ENCODE peak calls at places on chromosome 5, in ten cellular contexts. One of them, this sample, is unnamed. For H3K36me3, the result is how much of the 10 kb centered on the place peaks cover.

GRCh38 chr5:129670944-129671343 is 77.0 kb upstream of the MINAR2 start:
- DNase-seq in HCT116: no peak
- DNase-seq in SJSA1: no peak
- DNase-seq in mesendoderm: peak
- DNase-seq in gastrocnemius medialis: no peak
- DNase-seq in tibial artery: no peak
- DNase-seq in neuronal stem cell: no peak
- DNase-seq in naive thymus-derived CD4-positive, alpha-beta T cell: no peak
- DNase-seq in PC-3: peak
- DNase-seq in CD8-positive, alpha-beta T cell: no peak
- DNase-seq in this sample: no peak

GRCh38 chr5:122965111-122965510 is 71.4 kb downstream of the PPIC start:
- DNase-seq in mesendoderm: no peak
- DNase-seq in gastrocnemius medialis: no peak
- DNase-seq in naive thymus-derived CD4-positive, alpha-beta T cell: no peak
- DNase-seq in CD8-positive, alpha-beta T cell: no peak
- DNase-seq in HCT116: no peak
- DNase-seq in tibial artery: no peak
- DNase-seq in neuronal stem cell: no peak
- DNase-seq in SJSA1: no peak
- DNase-seq in PC-3: no peak
- DNase-seq in this sample: no peak

GRCh38 chr5:66828046-66828550 is 231.9 kb downstream of the MAST4 start:
- DNase-seq in SJSA1: no peak
- DNase-seq in mesendoderm: peak
- DNase-seq in CD8-positive, alpha-beta T cell: no peak
- DNase-seq in PC-3: no peak
- DNase-seq in HCT116: no peak
- DNase-seq in naive thymus-derived CD4-positive, alpha-beta T cell: no peak
- DNase-seq in gastrocnemius medialis: no peak
- DNase-seq in neuronal stem cell: peak
- DNase-seq in tibial artery: no peak
- DNase-seq in this sample: no peak

GRCh38 chr5:14141764-14142163 is 1.4 kb upstream of the TRIO start:
- DNase-seq in SJSA1: no peak
- DNase-seq in HCT116: no peak
- DNase-seq in naive thymus-derived CD4-positive, alpha-beta T cell: no peak
- DNase-seq in PC-3: no peak
- DNase-seq in gastrocnemius medialis: no peak
- DNase-seq in tibial artery: no peak
- DNase-seq in mesendoderm: no peak
- DNase-seq in CD8-positive, alpha-beta T cell: no peak
- DNase-seq in neuronal stem cell: no peak
- DNase-seq in this sample: no peak

GRCh38 chr5:67350185-67350584 is 153.6 kb upstream of the CD180 start:
- DNase-seq in PC-3: no peak
- DNase-seq in gastrocnemius medialis: peak
- DNase-seq in tibial artery: no peak
- DNase-seq in CD8-positive, alpha-beta T cell: no peak
- DNase-seq in HCT116: no peak
- DNase-seq in mesendoderm: no peak
- DNase-seq in neuronal stem cell: no peak
- DNase-seq in naive thymus-derived CD4-positive, alpha-beta T cell: no peak
- DNase-seq in SJSA1: no peak
- DNase-seq in this sample: no peak

GRCh38 chr5:34682926-34683623 is 26.9 kb downstream of the RAI14 start:
- DNase-seq in tibial artery: no peak
- DNase-seq in HCT116: peak
- DNase-seq in PC-3: peak
- DNase-seq in naive thymus-derived CD4-positive, alpha-beta T cell: no peak
- DNase-seq in SJSA1: peak
- DNase-seq in gastrocnemius medialis: no peak
- DNase-seq in mesendoderm: no peak
- DNase-seq in neuronal stem cell: no peak
- DNase-seq in CD8-positive, alpha-beta T cell: no peak
- DNase-seq in this sample: no peak

GRCh38 chr5:163245584-163245983 is 191.8 kb upstream of the CCNG1 start:
- DNase-seq in mesendoderm: peak
- DNase-seq in SJSA1: no peak
- DNase-seq in PC-3: no peak
- DNase-seq in tibial artery: no peak
- DNase-seq in gastrocnemius medialis: no peak
- DNase-seq in neuronal stem cell: no peak
- DNase-seq in CD8-positive, alpha-beta T cell: no peak
- DNase-seq in HCT116: no peak
- DNase-seq in naive thymus-derived CD4-positive, alpha-beta T cell: no peak
- DNase-seq in this sample: no peak

GRCh38 chr5:33472805-33473409 is 32.1 kb downstream of the TARS1 start:
- DNase-seq in HCT116: no peak
- DNase-seq in neuronal stem cell: no peak
- DNase-seq in SJSA1: no peak
- DNase-seq in mesendoderm: peak
- DNase-seq in naive thymus-derived CD4-positive, alpha-beta T cell: no peak
- DNase-seq in tibial artery: no peak
- DNase-seq in PC-3: no peak
- DNase-seq in CD8-positive, alpha-beta T cell: no peak
- DNase-seq in gastrocnemius medialis: no peak
- DNase-seq in this sample: no peak

GRCh38 chr5:103896593-103896992 is 334.0 kb upstream of the NUDT12 start:
- DNase-seq in gastrocnemius medialis: no peak
- DNase-seq in SJSA1: no peak
- DNase-seq in tibial artery: no peak
- DNase-seq in CD8-positive, alpha-beta T cell: no peak
- DNase-seq in naive thymus-derived CD4-positive, alpha-beta T cell: no peak
- DNase-seq in mesendoderm: no peak
- DNase-seq in neuronal stem cell: no peak
- DNase-seq in PC-3: no peak
- DNase-seq in HCT116: no peak
- DNase-seq in this sample: no peak

GRCh38 chr5:134545070-134545868 is 19.8 kb downstream of the JADE2 start:
- DNase-seq in neuronal stem cell: no peak
- DNase-seq in CD8-positive, alpha-beta T cell: peak
- DNase-seq in PC-3: no peak
- DNase-seq in mesendoderm: no peak
- DNase-seq in gastrocnemius medialis: peak
- DNase-seq in HCT116: no peak
- DNase-seq in tibial artery: peak
- DNase-seq in naive thymus-derived CD4-positive, alpha-beta T cell: peak
- DNase-seq in SJSA1: no peak
- DNase-seq in this sample: no peak

GRCh38 chr5:65876496-65876895 is 49.9 kb upstream of the ERBIN start:
- DNase-seq in SJSA1: no peak
- DNase-seq in mesendoderm: no peak
- DNase-seq in naive thymus-derived CD4-positive, alpha-beta T cell: no peak
- DNase-seq in CD8-positive, alpha-beta T cell: no peak
- DNase-seq in tibial artery: no peak
- DNase-seq in gastrocnemius medialis: no peak
- DNase-seq in HCT116: no peak
- DNase-seq in neuronal stem cell: no peak
- DNase-seq in PC-3: no peak
- DNase-seq in this sample: no peak

GRCh38 chr5:124906339-124907097 is 160.1 kb upstream of the ZNF608 start:
- DNase-seq in gastrocnemius medialis: peak
- DNase-seq in SJSA1: no peak
- DNase-seq in tibial artery: peak
- DNase-seq in PC-3: peak
- DNase-seq in mesendoderm: peak
- DNase-seq in neuronal stem cell: no peak
- DNase-seq in naive thymus-derived CD4-positive, alpha-beta T cell: no peak
- DNase-seq in CD8-positive, alpha-beta T cell: no peak
- DNase-seq in HCT116: no peak
- DNase-seq in this sample: peak
- H3K4me3 ChIP-seq in gastrocnemius medialis: no peak
- H3K4me3 ChIP-seq in SJSA1: no peak
- H3K4me3 ChIP-seq in tibial artery: no peak
- H3K4me3 ChIP-seq in PC-3: no peak
- H3K4me3 ChIP-seq in mesendoderm: no peak
- H3K4me3 ChIP-seq in neuronal stem cell: no peak
- H3K4me3 ChIP-seq in naive thymus-derived CD4-positive, alpha-beta T cell: no peak
- H3K4me3 ChIP-seq in CD8-positive, alpha-beta T cell: no peak
- H3K4me3 ChIP-seq in HCT116: no peak
- H3K4me3 ChIP-seq in this sample: no peak

GRCh38 chr5:73152411-73153388 is 20.3 kb upstream of the TMEM174 start:
- DNase-seq in SJSA1: no peak
- DNase-seq in mesendoderm: peak
- DNase-seq in PC-3: peak
- DNase-seq in gastrocnemius medialis: no peak
- DNase-seq in tibial artery: no peak
- DNase-seq in neuronal stem cell: no peak
- DNase-seq in naive thymus-derived CD4-positive, alpha-beta T cell: no peak
- DNase-seq in CD8-positive, alpha-beta T cell: no peak
- DNase-seq in HCT116: peak
- DNase-seq in this sample: peak
- H3K36me3 ChIP-seq in SJSA1: under half
- H3K36me3 ChIP-seq in mesendoderm: under half
- H3K36me3 ChIP-seq in PC-3: under half
- H3K36me3 ChIP-seq in gastrocnemius medialis: under half
- H3K36me3 ChIP-seq in tibial artery: under half
- H3K36me3 ChIP-seq in neuronal stem cell: under half
- H3K36me3 ChIP-seq in naive thymus-derived CD4-positive, alpha-beta T cell: under half
- H3K36me3 ChIP-seq in CD8-positive, alpha-beta T cell: under half
- H3K36me3 ChIP-seq in HCT116: under half
- H3K36me3 ChIP-seq in this sample: under half

DNA sequence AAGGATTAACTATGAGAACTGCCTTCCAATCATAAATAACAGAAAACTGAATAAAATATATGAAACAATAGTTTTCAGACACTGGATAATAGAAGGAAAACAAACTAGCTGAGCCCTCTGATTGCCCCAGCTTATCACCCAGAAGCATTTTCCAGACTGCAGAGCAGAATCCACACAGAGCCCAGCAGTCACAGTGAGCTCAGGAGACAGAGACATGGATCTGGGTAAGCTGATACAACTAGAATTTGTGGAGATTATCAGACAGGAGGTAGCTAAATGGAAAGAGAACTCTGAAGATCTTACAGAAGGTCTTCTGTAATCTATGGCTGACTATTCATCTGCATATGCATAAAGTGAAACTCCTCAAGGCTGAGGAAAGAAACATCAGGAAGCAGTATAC is 128.8 kb downstream of the NR2F1-AS1 start:
- DNase-seq in neuronal stem cell: no peak
- DNase-seq in mesendoderm: peak
- DNase-seq in SJSA1: no peak
- DNase-seq in tibial artery: no peak
- DNase-seq in gastrocnemius medialis: no peak
- DNase-seq in CD8-positive, alpha-beta T cell: no peak
- DNase-seq in naive thymus-derived CD4-positive, alpha-beta T cell: no peak
- DNase-seq in PC-3: no peak
- DNase-seq in HCT116: no peak
- DNase-seq in this sample: no peak
- H3K4me3 ChIP-seq in neuronal stem cell: no peak
- H3K4me3 ChIP-seq in mesendoderm: no peak
- H3K4me3 ChIP-seq in SJSA1: no peak
- H3K4me3 ChIP-seq in tibial artery: no peak
- H3K4me3 ChIP-seq in gastrocnemius medialis: no peak
- H3K4me3 ChIP-seq in CD8-positive, alpha-beta T cell: no peak
- H3K4me3 ChIP-seq in naive thymus-derived CD4-positive, alpha-beta T cell: no peak
- H3K4me3 ChIP-seq in PC-3: no peak
- H3K4me3 ChIP-seq in HCT116: no peak
- H3K4me3 ChIP-seq in this sample: no peak

GRCh38 chr5:78630047-78630446 is 18.5 kb downstream of the LHFPL2 start:
- DNase-seq in HCT116: no peak
- DNase-seq in SJSA1: no peak
- DNase-seq in gastrocnemius medialis: no peak
- DNase-seq in tibial artery: no peak
- DNase-seq in mesendoderm: peak
- DNase-seq in naive thymus-derived CD4-positive, alpha-beta T cell: no peak
- DNase-seq in CD8-positive, alpha-beta T cell: no peak
- DNase-seq in neuronal stem cell: no peak
- DNase-seq in PC-3: no peak
- DNase-seq in this sample: no peak

GRCh38 chr5:78627766-78628165 is 20.8 kb downstream of the LHFPL2 start:
- DNase-seq in gastrocnemius medialis: no peak
- DNase-seq in SJSA1: no peak
- DNase-seq in HCT116: no peak
- DNase-seq in tibial artery: no peak
- DNase-seq in CD8-positive, alpha-beta T cell: no peak
- DNase-seq in neuronal stem cell: no peak
- DNase-seq in mesendoderm: no peak
- DNase-seq in naive thymus-derived CD4-positive, alpha-beta T cell: no peak
- DNase-seq in PC-3: no peak
- DNase-seq in this sample: no peak

GRCh38 chr5:78631931-78632330 is 16.6 kb downstream of the LHFPL2 start:
- DNase-seq in neuronal stem cell: no peak
- DNase-seq in PC-3: no peak
- DNase-seq in mesendoderm: peak
- DNase-seq in HCT116: no peak
- DNase-seq in SJSA1: no peak
- DNase-seq in tibial artery: no peak
- DNase-seq in naive thymus-derived CD4-positive, alpha-beta T cell: no peak
- DNase-seq in CD8-positive, alpha-beta T cell: no peak
- DNase-seq in gastrocnemius medialis: no peak
- DNase-seq in this sample: no peak

GRCh38 chr5:78628260-78629024 is 20.1 kb downstream of the LHFPL2 start:
- DNase-seq in CD8-positive, alpha-beta T cell: no peak
- DNase-seq in gastrocnemius medialis: no peak
- DNase-seq in SJSA1: no peak
- DNase-seq in mesendoderm: peak
- DNase-seq in neuronal stem cell: no peak
- DNase-seq in naive thymus-derived CD4-positive, alpha-beta T cell: no peak
- DNase-seq in tibial artery: no peak
- DNase-seq in HCT116: no peak
- DNase-seq in PC-3: no peak
- DNase-seq in this sample: no peak

DNA sequence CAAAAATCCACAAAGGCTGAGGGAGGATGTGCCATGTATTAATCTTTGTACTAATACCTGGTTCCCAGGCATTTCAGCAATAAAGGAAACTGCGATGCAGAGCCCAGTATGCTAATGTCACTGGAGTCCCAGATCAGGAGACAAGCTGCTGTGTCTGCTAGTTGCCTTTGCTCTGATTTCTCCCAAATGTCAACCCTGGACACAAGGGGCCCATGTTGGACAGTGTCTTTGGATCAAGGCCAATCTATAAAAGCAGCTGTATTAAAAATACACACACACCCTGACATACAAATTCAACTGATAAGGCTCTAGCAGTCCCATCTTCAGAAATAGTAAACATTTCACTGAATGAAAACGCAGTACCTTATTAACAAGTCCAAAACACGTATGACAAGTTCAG is 19.0 kb downstream of the LHFPL2 start:
- DNase-seq in HCT116: no peak
- DNase-seq in CD8-positive, alpha-beta T cell: no peak
- DNase-seq in naive thymus-derived CD4-positive, alpha-beta T cell: no peak
- DNase-seq in mesendoderm: no peak
- DNase-seq in neuronal stem cell: no peak
- DNase-seq in PC-3: no peak
- DNase-seq in gastrocnemius medialis: no peak
- DNase-seq in SJSA1: no peak
- DNase-seq in tibial artery: no peak
- DNase-seq in this sample: no peak
- H3K36me3 ChIP-seq in HCT116: under half
- H3K36me3 ChIP-seq in CD8-positive, alpha-beta T cell: under half
- H3K36me3 ChIP-seq in naive thymus-derived CD4-positive, alpha-beta T cell: under half
- H3K36me3 ChIP-seq in mesendoderm: under half
- H3K36me3 ChIP-seq in neuronal stem cell: under half
- H3K36me3 ChIP-seq in PC-3: under half
- H3K36me3 ChIP-seq in gastrocnemius medialis: under half
- H3K36me3 ChIP-seq in SJSA1: under half
- H3K36me3 ChIP-seq in tibial artery: under half
- H3K36me3 ChIP-seq in this sample: under half